ENCODE peak calls at places on chromosomes 3 and 15, in ten cellular contexts. S is mucosa of descending colon; X is GM23248; G is heart left ventricle; I is H9; W is HepG2; U is aorta; J is CD8-positive, alpha-beta T cell; V is heart right ventricle; L is ovary. M is an unnamed sample. For H3K9me3, the result is how much of the 10 kb centered on the place peaks cover.

GRCh38 chr15:98853593-98854420 is 153.8 kb downstream of the PGPEP1L start:
- DNase-seq in I (no peak), X (peak), G (no peak), J (no peak), V (no peak), L (peak), S (peak), U (no peak), W (no peak), M (no peak)

GRCh38 chr15:60963557-60963956 is 265.5 kb downstream of the RORA start:
- DNase-seq in W (no peak), J (no peak), U (no peak), I (no peak), S (no peak), V (no peak), X (no peak), L (no peak), G (no peak), M (no peak)

GRCh38 chr15:69215636-69216035 is 55.2 kb downstream of the GLCE start:
- DNase-seq in S (no peak), U (no peak), V (no peak), L (no peak), G (no peak), J (no peak), W (no peak), I (no peak), X (no peak), M (no peak)

GRCh38 chr3:105899528-105899927 is 30.7 kb upstream of the CBLB start:
- DNase-seq in J (no peak), X (peak), V (no peak), W (no peak), G (no peak), L (no peak), U (no peak), S (no peak), I (no peak), M (no peak)

GRCh38 chr3:7461202-7461825 is 600.4 kb downstream of the GRM7 start:
- DNase-seq in J (no peak), W (no peak), L (no peak), U (no peak), G (no peak), S (no peak), X (no peak), V (no peak), I (no peak), M (no peak)

GRCh38 chr15:39273805-39274411 is 307.0 kb upstream of the THBS1 start:
- DNase-seq in S (no peak), V (peak), I (no peak), J (no peak), U (no peak), X (no peak), G (no peak), L (no peak), W (peak), M (no peak)

GRCh38 chr3:174529298-174529697 is 329.8 kb upstream of the NAALADL2 start:
- DNase-seq in U (no peak), I (no peak), S (no peak), L (no peak), G (no peak), W (no peak), V (no peak), J (no peak), X (no peak), M (no peak)

GRCh38 chr3:126081618-126082333 is 2.1 kb downstream of the SLC41A3 start:
- DNase-seq in V (no peak), X (peak), J (no peak), U (no peak), G (peak), S (no peak), I (no peak), L (no peak), W (peak), M (no peak)

GRCh38 chr15:90560229-90560771 is 30.6 kb downstream of the CRTC3 start:
- DNase-seq in U (no peak), X (peak), I (no peak), V (peak), J (no peak), G (peak), W (no peak), S (peak), L (peak), M (no peak)

DNA sequence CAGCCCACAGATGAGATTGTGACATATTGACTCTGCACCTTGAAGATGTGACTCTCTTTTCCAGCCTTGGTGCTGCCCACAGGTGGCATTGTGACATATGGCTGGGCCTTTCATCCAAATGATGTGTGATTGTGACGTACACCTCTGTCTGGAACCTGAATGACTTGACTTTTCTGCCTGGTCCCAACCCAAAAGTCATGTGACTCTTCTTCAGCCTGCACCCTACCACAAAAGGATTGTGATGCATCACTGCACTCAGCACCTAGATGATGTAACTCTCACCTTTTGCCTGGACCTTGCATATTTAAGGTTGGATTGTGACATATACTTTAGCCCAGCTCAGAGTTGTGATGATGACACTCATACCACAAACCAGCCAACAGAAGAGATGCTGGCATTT is 204.5 kb downstream of the OCA2 start:
- DNase-seq in X (no peak), L (no peak), V (no peak), W (no peak), U (no peak), S (no peak), I (no peak), J (no peak), G (no peak), M (no peak)
- H3K9me3 ChIP-seq in X (under half), L (under half), V (half or more), W (under half), U (under half), S (half or more), I (under half), J (under half), G (under half), M (under half)

GRCh38 chr3:197670361-197670760 is 66.3 kb downstream of the RUBCN start:
- DNase-seq in U (no peak), X (no peak), G (no peak), L (no peak), V (no peak), I (no peak), J (no peak), W (no peak), S (no peak), M (no peak)

GRCh38 chr3:197675568-197675860 is 61.2 kb downstream of the RUBCN start:
- DNase-seq in W (no peak), X (no peak), L (no peak), U (no peak), G (no peak), I (no peak), V (no peak), S (no peak), J (no peak), M (no peak)

GRCh38 chr3:197674741-197675567 is 61.8 kb downstream of the RUBCN start:
- DNase-seq in L (no peak), G (no peak), J (no peak), S (peak), W (no peak), V (no peak), X (no peak), I (no peak), U (peak), M (no peak)
- H3K9me3 ChIP-seq in L (under half), G (under half), J (under half), S (under half), W (under half), V (under half), X (under half), I (under half), U (under half), M (under half)

DNA sequence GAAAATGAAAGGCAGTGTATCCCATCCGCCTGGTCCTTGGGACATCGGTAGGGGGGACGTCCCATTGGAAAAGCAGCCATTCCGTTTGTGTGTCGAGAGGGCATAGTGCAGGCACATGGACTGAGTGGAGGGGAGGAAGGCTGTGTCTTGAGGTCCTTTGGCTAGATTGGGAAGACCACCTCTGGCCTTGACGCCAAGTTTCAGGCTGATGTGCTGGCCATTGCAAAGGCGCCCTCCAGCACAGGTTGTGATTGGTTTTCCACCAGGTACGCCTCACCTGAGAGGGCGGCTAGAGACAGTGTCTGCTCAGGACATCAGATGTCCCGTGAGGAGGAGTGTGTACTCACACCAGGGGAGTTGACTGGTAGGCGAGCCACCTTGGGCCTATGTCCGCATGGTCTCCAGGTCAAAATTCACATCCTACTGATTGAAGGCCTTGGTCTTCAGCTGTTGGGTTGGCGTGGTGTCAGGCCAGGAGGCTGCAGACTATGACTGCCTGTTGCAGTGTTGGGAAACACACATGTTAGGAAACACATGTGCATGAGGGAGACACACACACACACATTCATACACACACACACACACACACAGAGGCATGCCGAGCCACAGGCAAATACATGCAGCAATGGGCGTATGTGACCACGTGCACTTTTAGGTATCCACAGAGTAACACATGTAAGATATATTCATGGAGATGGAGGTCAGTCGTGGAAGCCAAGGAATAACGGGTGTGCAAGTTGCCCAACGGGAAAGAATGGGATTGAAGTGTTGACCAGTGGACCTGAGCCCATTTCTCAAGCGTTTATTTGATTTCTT is 98.4 kb downstream of the SNRPN start:
- DNase-seq in U (peak), V (no peak), I (peak), W (no peak), L (peak), G (no peak), X (no peak), J (no peak), S (no peak), M (no peak)
- H3K9me3 ChIP-seq in U (half or more), V (half or more), I (half or more), W (half or more), L (half or more), G (half or more), X (under half), J (half or more), S (half or more), M (half or more)

DNA sequence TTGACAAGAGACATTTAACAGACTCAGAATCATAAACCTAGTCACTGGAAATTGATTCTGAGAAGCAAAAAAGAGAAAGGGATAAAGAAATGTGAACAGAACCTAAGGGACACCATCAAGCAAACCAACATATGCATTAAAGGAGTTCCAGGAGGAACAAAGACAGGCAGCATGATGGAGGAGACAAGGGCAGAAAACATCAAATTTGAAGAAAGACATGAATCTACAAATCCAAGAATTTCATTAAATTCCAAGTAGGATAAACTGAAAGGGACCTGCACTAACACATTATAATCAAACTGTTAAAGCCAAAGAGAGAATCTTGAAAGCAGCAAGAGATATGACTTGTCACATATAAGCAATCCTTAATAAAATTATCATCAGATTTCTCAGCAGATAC is 122.3 kb downstream of the STT3B start:
- DNase-seq in G (no peak), W (no peak), V (no peak), L (no peak), U (no peak), I (no peak), S (no peak), X (no peak), J (no peak), M (no peak)
- H3K9me3 ChIP-seq in G (half or more), W (under half), V (half or more), L (under half), U (under half), I (under half), S (half or more), X (under half), J (under half), M (under half)

GRCh38 chr3:38438421-38438820 is 15.3 kb upstream of the ACVR2B start:
- DNase-seq in L (no peak), J (no peak), S (no peak), I (no peak), V (peak), W (no peak), U (no peak), G (peak), X (peak), M (no peak)
- H3K9me3 ChIP-seq in L (under half), J (under half), S (under half), I (under half), V (half or more), W (half or more), U (under half), G (under half), X (under half), M (under half)

DNA sequence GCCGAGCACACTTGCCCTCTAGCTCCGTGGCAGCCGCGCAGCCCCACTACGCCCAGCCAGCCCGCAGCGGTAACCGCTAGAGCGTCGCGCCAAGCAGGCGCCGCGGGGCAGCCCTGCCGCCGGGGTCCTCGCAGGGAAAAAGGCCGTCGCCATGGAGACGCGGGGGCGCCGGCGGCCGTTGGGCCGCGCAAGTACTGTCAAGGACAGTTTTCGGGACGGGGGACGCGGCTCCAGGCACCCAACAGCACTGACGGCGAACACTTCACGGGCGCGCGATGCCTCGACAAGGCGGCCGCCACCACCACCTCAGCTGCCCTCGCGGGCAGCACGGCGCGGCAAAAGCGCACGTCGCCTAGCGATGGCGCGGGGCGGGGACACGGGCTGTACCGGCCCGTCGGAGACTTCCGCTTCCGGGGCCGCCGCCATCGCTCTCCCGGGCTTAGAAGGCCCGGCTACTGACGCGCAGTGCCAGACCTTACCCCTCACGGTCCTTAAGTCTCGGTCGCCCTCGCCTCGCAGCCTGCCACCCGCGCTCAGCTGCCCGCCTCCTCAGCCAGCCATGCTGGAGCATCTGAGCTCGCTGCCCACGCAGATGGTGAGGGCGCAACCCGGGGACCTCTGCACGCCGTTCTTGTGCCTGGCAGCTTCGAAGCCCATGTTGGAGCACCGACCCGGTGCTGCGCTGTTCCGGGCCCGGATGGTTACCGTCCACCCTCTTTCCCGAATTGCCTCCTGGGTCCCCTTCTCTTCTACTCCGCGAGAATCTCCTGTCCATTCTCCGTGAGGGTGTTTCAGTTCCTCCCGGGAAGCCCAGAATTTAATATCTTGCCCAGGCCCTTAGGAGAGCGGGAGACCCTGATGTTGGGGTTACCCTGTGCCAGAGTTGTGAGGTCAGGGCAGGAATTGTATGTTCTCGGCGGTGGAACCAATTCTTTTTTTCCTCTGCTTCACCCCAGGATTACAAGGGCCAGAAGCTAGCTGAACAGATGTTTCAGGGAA is at the start of the genes GLT8D1 and SPCS1:
- DNase-seq in G (peak), X (peak), U (peak), I (peak), J (peak), S (peak), W (peak), V (peak), L (peak), M (peak)
- H3K9me3 ChIP-seq in G (under half), X (under half), U (under half), I (under half), J (under half), S (under half), W (under half), V (under half), L (under half), M (under half)

DNA sequence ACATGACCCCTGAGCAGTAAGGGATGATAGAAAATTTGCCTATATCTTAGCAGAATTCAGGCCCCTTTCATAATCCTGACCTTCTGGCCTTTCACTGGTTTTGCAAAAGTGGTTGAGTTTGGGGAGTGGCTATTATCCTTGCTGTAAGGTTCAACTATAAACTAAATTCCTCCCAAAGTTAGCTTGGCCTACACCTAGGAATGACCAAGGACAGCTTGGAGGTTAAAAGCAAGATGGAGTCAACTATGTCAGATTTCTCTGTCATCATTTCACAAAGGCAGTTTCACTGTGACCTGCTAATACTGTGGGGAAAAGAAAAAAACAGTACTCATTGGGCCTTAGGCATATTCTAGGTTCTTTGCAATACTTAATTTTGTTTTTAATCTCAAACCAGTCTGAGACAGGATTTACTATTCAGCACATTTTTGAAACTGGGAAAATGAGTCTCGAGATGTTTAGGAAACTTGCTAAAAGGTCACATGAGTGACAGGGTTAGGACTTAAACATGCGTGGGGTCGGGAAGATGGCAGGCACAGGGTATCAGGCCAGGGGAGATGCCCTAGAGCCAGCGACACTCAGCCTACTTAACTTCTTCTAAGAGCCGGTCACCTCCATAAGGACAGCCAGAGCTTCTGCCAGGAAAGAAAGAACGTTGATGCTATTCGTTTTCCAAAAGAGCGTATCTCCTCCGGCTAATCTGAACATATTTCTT is 58.1 kb downstream of the LIPC start:
- DNase-seq in X (no peak), S (no peak), W (no peak), I (no peak), L (no peak), U (no peak), G (no peak), J (no peak), V (no peak), M (no peak)
- H3K9me3 ChIP-seq in X (under half), S (under half), W (under half), I (under half), L (under half), U (under half), G (under half), J (under half), V (under half), M (under half)